ENCODE peak calls at places on chromosomes 6 and 20, in nine cellular contexts. V is A549, Y is HL-60, X is HCT116, C is K562, W is GM12878, N is HepG2, L is GM23338, R is SK-N-SH. Z is an unnamed sample.

GRCh38 chr6:36599791-36600209 is 5.6 kb downstream of the SRSF3 start:
- DNase-seq in V (peak), Y (no peak), X (no peak), C (no peak), W (no peak), N (no peak), L (peak), R (peak), Z (no peak)

GRCh38 chr20:44115181-44115580 is 71.8 kb downstream of the JPH2 start:
- DNase-seq in V (no peak), Y (no peak), X (no peak), C (no peak), W (no peak), N (no peak), L (no peak), R (no peak), Z (no peak)

GRCh38 chr6:145273136-145273535 is 462.2 kb downstream of the EPM2A start:
- DNase-seq in V (no peak), Y (no peak), X (no peak), C (no peak), W (no peak), N (no peak), L (no peak), R (no peak), Z (no peak)

GRCh38 chr6:9499709-9500108 is 915.2 kb downstream of the TFAP2A start:
- DNase-seq in V (no peak), Y (no peak), X (no peak), C (no peak), W (no peak), N (no peak), L (no peak), R (no peak), Z (no peak)

GRCh38 chr6:145643760-145644159 is 91.6 kb downstream of the EPM2A start:
- DNase-seq in V (no peak), Y (no peak), X (no peak), C (no peak), W (no peak), N (no peak), L (no peak), R (no peak), Z (no peak)

GRCh38 chr6:106579281-106579680 is 50.0 kb downstream of the RTN4IP1 start:
- DNase-seq in V (no peak), Y (no peak), X (no peak), C (no peak), W (no peak), N (no peak), L (no peak), R (no peak), Z (no peak)

GRCh38 chr6:5361371-5361770 is 100.1 kb downstream of the FARS2 start:
- DNase-seq in V (no peak), Y (no peak), X (no peak), C (no peak), W (no peak), N (no peak), L (no peak), R (no peak), Z (no peak)

GRCh38 chr6:79078057-79078969 is at the start of gene PHIP:
- DNase-seq in V (peak), Y (peak), X (peak), C (peak), W (peak), N (peak), L (peak), R (peak), Z (peak)

GRCh38 chr6:43402819-43403218 is 24.5 kb upstream of the ABCC10 start:
- DNase-seq in V (peak), Y (no peak), X (peak), C (no peak), W (no peak), N (no peak), L (no peak), R (no peak), Z (no peak)

GRCh38 chr20:33830371-33830770 is 19.2 kb downstream of the CHMP4B start:
- DNase-seq in V (no peak), Y (no peak), X (no peak), C (peak), W (no peak), N (no peak), L (no peak), R (no peak), Z (no peak)

GRCh38 chr6:116876635-116877611 is at the start of gene RFX6:
- DNase-seq in V (no peak), Y (no peak), X (no peak), C (peak), W (no peak), N (no peak), L (peak), R (peak), Z (no peak)

DNA sequence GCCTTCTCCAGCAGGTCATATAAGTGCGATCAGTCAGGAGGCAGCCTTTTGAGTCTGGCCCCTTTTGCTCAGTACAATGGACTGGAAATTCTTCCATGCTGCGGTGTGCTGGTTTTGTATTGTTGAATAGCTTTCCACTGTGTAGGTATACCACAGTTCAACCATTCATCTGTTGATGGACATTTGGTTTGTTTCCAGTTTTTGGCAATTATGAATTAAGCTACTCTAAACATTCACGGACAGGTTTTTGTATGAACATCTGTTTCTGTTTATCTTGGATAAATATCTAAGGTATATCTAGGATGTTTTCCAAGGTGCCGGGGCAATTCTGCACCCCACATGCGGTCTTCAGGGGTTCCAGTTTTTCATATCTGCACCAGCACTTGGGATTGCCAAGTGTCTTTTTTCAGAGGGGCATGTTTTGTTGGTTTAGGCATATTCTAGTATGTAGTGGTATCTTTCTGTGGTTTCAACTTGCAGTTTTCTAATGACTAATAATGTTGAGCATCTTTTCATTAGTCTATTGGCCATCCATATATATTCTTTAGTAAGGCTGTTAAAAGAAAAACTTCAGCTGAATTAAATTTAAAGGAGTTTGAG is 141.0 kb downstream of the TFAP2C start:
- DNase-seq in V (no peak), Y (no peak), X (no peak), C (no peak), W (no peak), N (no peak), L (no peak), R (no peak), Z (no peak)
- TF ChIP-seq REST in V (no peak), Y (no peak), X (no peak), C (no peak), W (no peak), N (no peak), L (no peak), R (no peak), Z (no peak)

DNA sequence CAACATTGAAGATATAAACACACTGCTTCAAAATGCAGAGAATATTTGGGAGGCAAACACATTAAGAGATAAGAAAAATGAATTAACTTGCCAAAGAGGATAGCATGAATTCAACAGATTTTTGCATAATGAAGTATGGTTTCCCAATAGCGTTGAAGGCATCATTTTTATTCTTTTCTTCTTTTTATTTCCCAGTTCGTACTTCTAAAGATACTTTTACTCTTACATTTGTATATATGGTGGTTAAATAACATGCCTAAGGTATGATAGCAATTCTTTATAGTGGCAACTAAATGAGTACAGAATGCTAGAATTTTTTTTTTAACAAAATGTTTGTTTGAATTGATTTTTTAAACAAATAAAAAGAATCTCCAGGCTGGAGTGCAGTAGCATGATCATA is 473.4 kb upstream of the MARCKS start:
- DNase-seq in V (no peak), Y (no peak), X (no peak), C (no peak), W (no peak), N (no peak), L (no peak), R (no peak), Z (no peak)
- TF ChIP-seq REST in V (no peak), Y (no peak), X (no peak), C (no peak), W (no peak), N (no peak), L (no peak), R (no peak), Z (no peak)

DNA sequence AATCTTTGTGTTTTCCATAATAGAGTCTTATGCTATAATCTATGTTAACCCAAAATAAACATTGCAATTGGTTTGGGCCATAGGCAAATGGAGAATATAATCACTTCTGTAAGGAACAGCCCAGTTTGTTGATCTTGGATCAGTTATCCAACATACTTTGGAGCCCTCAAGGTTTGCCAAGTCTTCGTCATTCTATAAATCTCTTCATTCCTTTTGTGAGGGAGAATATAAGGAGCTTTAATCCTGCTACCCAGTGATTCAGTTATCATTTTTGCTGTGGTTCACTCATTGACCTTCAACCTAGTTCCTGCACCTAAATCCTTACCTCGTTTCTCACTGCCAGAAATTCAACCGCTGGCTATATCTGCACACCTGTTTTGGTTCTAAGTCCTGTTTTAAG is 500.3 kb upstream of the PTCHD4 start:
- DNase-seq in V (no peak), Y (no peak), X (no peak), C (no peak), W (no peak), N (no peak), L (no peak), R (no peak), Z (no peak)
- TF ChIP-seq REST in V (no peak), Y (no peak), X (no peak), C (no peak), W (no peak), N (no peak), L (no peak), R (no peak), Z (no peak)

DNA sequence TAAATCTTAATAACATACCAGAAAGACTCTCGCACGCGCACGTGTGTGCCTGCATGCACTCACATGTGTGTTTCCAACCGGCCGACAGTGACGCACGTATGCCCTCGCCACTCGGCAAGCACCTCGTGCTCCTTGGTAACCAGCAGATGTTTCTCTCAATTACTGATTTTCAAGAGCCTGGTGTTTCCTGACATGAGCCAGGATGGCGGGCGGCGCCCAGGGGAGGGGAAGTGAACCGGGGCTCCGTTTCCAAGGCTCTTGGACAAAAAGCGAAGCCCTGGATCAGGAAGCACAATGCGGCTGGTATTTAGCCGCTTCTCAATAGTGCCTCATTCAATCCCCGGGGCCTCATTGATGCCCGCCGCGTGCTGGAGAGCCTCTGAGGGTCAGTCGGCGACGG is 37.7 kb downstream of the PMEPA1 start:
- DNase-seq in V (no peak), Y (no peak), X (no peak), C (no peak), W (no peak), N (no peak), L (no peak), R (peak), Z (no peak)
- TF ChIP-seq REST in V (no peak), Y (no peak), X (no peak), C (no peak), W (no peak), N (no peak), L (no peak), R (no peak), Z (no peak)